ENCODE peak calls at places on chromosomes 11 and 22, in seven cellular contexts. One of them, this sample, is unnamed.

GRCh38 chr11:76745561-76746207 is 37.5 kb upstream of the TSKU start:
- DNase-seq in bronchial epithelial cell: peak
- DNase-seq in H54: no peak
- DNase-seq in sciatic nerve: no peak
- DNase-seq in suprapubic skin: no peak
- DNase-seq in stimulated activated CD4-positive, alpha-beta T cell treated with anti-CD3 and anti-CD28 coated beads, Interleukin-1b, Interleukin-23, amount 100 ng/mL, for 24 hours: no peak
- DNase-seq in EH: no peak
- DNase-seq in this sample: no peak

GRCh38 chr11:69381681-69382130 is 87.8 kb downstream of the MYEOV start:
- DNase-seq in bronchial epithelial cell: no peak
- DNase-seq in H54: no peak
- DNase-seq in sciatic nerve: peak
- DNase-seq in suprapubic skin: peak
- DNase-seq in stimulated activated CD4-positive, alpha-beta T cell treated with anti-CD3 and anti-CD28 coated beads, Interleukin-1b, Interleukin-23, amount 100 ng/mL, for 24 hours: no peak
- DNase-seq in EH: no peak
- DNase-seq in this sample: no peak

GRCh38 chr22:20019661-20020532 is 1.0 kb upstream of the TANGO2 start:
- DNase-seq in bronchial epithelial cell: no peak
- DNase-seq in H54: no peak
- DNase-seq in sciatic nerve: no peak
- DNase-seq in suprapubic skin: no peak
- DNase-seq in stimulated activated CD4-positive, alpha-beta T cell treated with anti-CD3 and anti-CD28 coated beads, Interleukin-1b, Interleukin-23, amount 100 ng/mL, for 24 hours: no peak
- DNase-seq in EH: no peak
- DNase-seq in this sample: no peak

GRCh38 chr11:14973621-14974020 is 1.5 kb upstream of the CALCA start:
- DNase-seq in bronchial epithelial cell: no peak
- DNase-seq in H54: no peak
- DNase-seq in sciatic nerve: no peak
- DNase-seq in suprapubic skin: no peak
- DNase-seq in stimulated activated CD4-positive, alpha-beta T cell treated with anti-CD3 and anti-CD28 coated beads, Interleukin-1b, Interleukin-23, amount 100 ng/mL, for 24 hours: no peak
- DNase-seq in EH: peak
- DNase-seq in this sample: no peak

GRCh38 chr11:114262681-114263509 is 33.3 kb upstream of the NNMT start:
- DNase-seq in bronchial epithelial cell: peak
- DNase-seq in H54: peak
- DNase-seq in sciatic nerve: no peak
- DNase-seq in suprapubic skin: peak
- DNase-seq in stimulated activated CD4-positive, alpha-beta T cell treated with anti-CD3 and anti-CD28 coated beads, Interleukin-1b, Interleukin-23, amount 100 ng/mL, for 24 hours: no peak
- DNase-seq in EH: peak
- DNase-seq in this sample: no peak

GRCh38 chr11:75966546-75967287 is 151.7 kb downstream of the UVRAG start:
- DNase-seq in bronchial epithelial cell: peak
- DNase-seq in H54: peak
- DNase-seq in sciatic nerve: no peak
- DNase-seq in suprapubic skin: no peak
- DNase-seq in stimulated activated CD4-positive, alpha-beta T cell treated with anti-CD3 and anti-CD28 coated beads, Interleukin-1b, Interleukin-23, amount 100 ng/mL, for 24 hours: no peak
- DNase-seq in EH: peak
- DNase-seq in this sample: no peak

GRCh38 chr22:19035474-19036228 is 86.6 kb downstream of the DGCR2 start:
- DNase-seq in bronchial epithelial cell: no peak
- DNase-seq in H54: no peak
- DNase-seq in sciatic nerve: peak
- DNase-seq in suprapubic skin: peak
- DNase-seq in stimulated activated CD4-positive, alpha-beta T cell treated with anti-CD3 and anti-CD28 coated beads, Interleukin-1b, Interleukin-23, amount 100 ng/mL, for 24 hours: no peak
- DNase-seq in EH: peak
- DNase-seq in this sample: no peak

GRCh38 chr22:46110215-46110614 is 40.1 kb upstream of the PPARA start:
- DNase-seq in bronchial epithelial cell: peak
- DNase-seq in H54: no peak
- DNase-seq in sciatic nerve: no peak
- DNase-seq in suprapubic skin: no peak
- DNase-seq in stimulated activated CD4-positive, alpha-beta T cell treated with anti-CD3 and anti-CD28 coated beads, Interleukin-1b, Interleukin-23, amount 100 ng/mL, for 24 hours: no peak
- DNase-seq in EH: peak
- DNase-seq in this sample: no peak

GRCh38 chr22:33464698-33465097 is 406.5 kb upstream of the SYN3 start:
- DNase-seq in bronchial epithelial cell: no peak
- DNase-seq in H54: no peak
- DNase-seq in sciatic nerve: no peak
- DNase-seq in suprapubic skin: no peak
- DNase-seq in stimulated activated CD4-positive, alpha-beta T cell treated with anti-CD3 and anti-CD28 coated beads, Interleukin-1b, Interleukin-23, amount 100 ng/mL, for 24 hours: no peak
- DNase-seq in EH: no peak
- DNase-seq in this sample: no peak

This sample was measured in tibial nerve.